ENCODE peak calls at places on chromosomes 11 and 22, in ten cellular contexts. One of them, this sample, is unnamed.

GRCh38 chr11:74923125-74923524 is 25.8 kb downstream of the XRRA1 start:
- DNase-seq in suprapubic skin: no peak
- DNase-seq in HepG2: no peak
- DNase-seq in body of pancreas: no peak
- DNase-seq in stomach: no peak
- DNase-seq in heart left ventricle: no peak
- DNase-seq in A549: no peak
- DNase-seq in ovary: no peak
- DNase-seq in IMR-90: no peak
- DNase-seq in H1: no peak
- DNase-seq in this sample: no peak

GRCh38 chr11:129045150-129045549 is 102.5 kb upstream of the TP53AIP1 start:
- DNase-seq in stomach: no peak
- DNase-seq in HepG2: no peak
- DNase-seq in heart left ventricle: no peak
- DNase-seq in A549: no peak
- DNase-seq in H1: no peak
- DNase-seq in ovary: no peak
- DNase-seq in body of pancreas: no peak
- DNase-seq in IMR-90: no peak
- DNase-seq in suprapubic skin: no peak
- DNase-seq in this sample: no peak

GRCh38 chr11:26851696-26852095 is 129.8 kb upstream of the SLC5A12 start:
- DNase-seq in HepG2: no peak
- DNase-seq in suprapubic skin: no peak
- DNase-seq in body of pancreas: no peak
- DNase-seq in IMR-90: no peak
- DNase-seq in stomach: no peak
- DNase-seq in heart left ventricle: no peak
- DNase-seq in A549: no peak
- DNase-seq in ovary: no peak
- DNase-seq in H1: no peak
- DNase-seq in this sample: no peak

GRCh38 chr11:110376711-110377324 is 52.9 kb upstream of the FDX1 start:
- DNase-seq in ovary: peak; percentile 82
- DNase-seq in IMR-90: peak; percentile 79
- DNase-seq in heart left ventricle: peak; percentile 84
- DNase-seq in stomach: peak; percentile 82
- DNase-seq in HepG2: peak; percentile 91
- DNase-seq in H1: peak; percentile 25
- DNase-seq in suprapubic skin: peak; percentile 81
- DNase-seq in A549: peak; percentile 87
- DNase-seq in body of pancreas: peak; percentile 84
- DNase-seq in this sample: peak; percentile 47

GRCh38 chr11:8873966-8874365 is 37.0 kb upstream of the AKIP1 start:
- DNase-seq in stomach: no peak
- DNase-seq in suprapubic skin: no peak
- DNase-seq in H1: no peak
- DNase-seq in ovary: no peak
- DNase-seq in HepG2: no peak
- DNase-seq in A549: no peak
- DNase-seq in IMR-90: no peak
- DNase-seq in heart left ventricle: no peak
- DNase-seq in body of pancreas: no peak
- DNase-seq in this sample: no peak

GRCh38 chr11:64793271-64794160 is 9.5 kb downstream of the MAP4K2 start:
- DNase-seq in H1: no peak
- DNase-seq in stomach: no peak
- DNase-seq in body of pancreas: no peak
- DNase-seq in A549: no peak
- DNase-seq in ovary: no peak
- DNase-seq in heart left ventricle: no peak
- DNase-seq in suprapubic skin: no peak
- DNase-seq in HepG2: no peak
- DNase-seq in IMR-90: no peak
- DNase-seq in this sample: no peak

GRCh38 chr11:86209806-86210657 is 34.5 kb upstream of the EED start:
- DNase-seq in suprapubic skin: no peak
- DNase-seq in heart left ventricle: no peak
- DNase-seq in stomach: no peak
- DNase-seq in H1: no peak
- DNase-seq in A549: no peak
- DNase-seq in ovary: no peak
- DNase-seq in body of pancreas: no peak
- DNase-seq in IMR-90: no peak
- DNase-seq in HepG2: peak; percentile 94
- DNase-seq in this sample: no peak

GRCh38 chr11:86205415-86206268 is 38.9 kb upstream of the EED start:
- DNase-seq in suprapubic skin: no peak
- DNase-seq in A549: no peak
- DNase-seq in body of pancreas: no peak
- DNase-seq in IMR-90: no peak
- DNase-seq in H1: no peak
- DNase-seq in HepG2: peak; percentile 64
- DNase-seq in stomach: no peak
- DNase-seq in heart left ventricle: no peak
- DNase-seq in ovary: no peak
- DNase-seq in this sample: no peak

GRCh38 chr11:100964400-100964799 is 165.2 kb downstream of the PGR start:
- DNase-seq in IMR-90: peak; percentile 79
- DNase-seq in stomach: no peak
- DNase-seq in body of pancreas: no peak
- DNase-seq in HepG2: no peak
- DNase-seq in H1: no peak
- DNase-seq in suprapubic skin: no peak
- DNase-seq in A549: no peak
- DNase-seq in heart left ventricle: no peak
- DNase-seq in ovary: no peak
- DNase-seq in this sample: no peak

DNA sequence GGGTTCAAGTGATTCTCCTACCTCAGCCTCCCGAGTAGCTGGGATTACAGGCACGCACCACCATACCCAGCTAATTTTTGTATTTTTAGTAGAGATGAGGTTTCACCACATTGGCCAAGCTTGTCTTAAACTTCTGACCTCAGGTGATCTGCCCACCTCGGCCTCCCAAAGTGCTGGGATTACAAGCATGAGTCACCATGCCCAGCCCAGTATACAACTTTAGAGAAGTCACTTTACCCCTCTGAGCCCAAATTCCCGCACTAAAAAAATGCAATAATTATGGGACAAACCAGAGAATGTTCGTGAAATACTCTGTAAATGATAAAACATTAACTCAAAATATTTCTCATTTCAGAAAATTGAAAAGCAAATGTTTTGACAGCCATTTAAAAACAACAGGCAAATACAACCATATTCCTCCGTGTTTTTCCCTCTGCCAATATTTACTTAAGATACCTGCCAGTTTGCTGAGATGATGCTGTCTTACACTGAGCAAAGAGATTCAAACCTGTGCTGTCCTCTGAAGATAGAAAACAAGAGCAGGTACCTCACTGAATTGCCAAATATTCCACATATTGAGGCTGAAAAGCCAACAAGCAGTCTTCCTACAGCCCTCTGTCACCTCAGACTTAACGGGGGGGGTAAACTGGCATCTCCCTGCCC is 9.6 kb downstream of the PLEKHA7 start:
- DNase-seq in ovary: no peak
- DNase-seq in HepG2: no peak
- DNase-seq in heart left ventricle: no peak
- DNase-seq in H1: no peak
- DNase-seq in IMR-90: no peak
- DNase-seq in suprapubic skin: no peak
- DNase-seq in stomach: no peak
- DNase-seq in body of pancreas: no peak
- DNase-seq in A549: no peak
- DNase-seq in this sample: no peak
- H3K9me3 ChIP-seq in ovary: no peaks in the 10 kb centered on the region
- H3K9me3 ChIP-seq in HepG2: no peaks in the 10 kb centered on the region
- H3K9me3 ChIP-seq in heart left ventricle: no peaks in the 10 kb centered on the region
- H3K9me3 ChIP-seq in H1: no peaks in the 10 kb centered on the region
- H3K9me3 ChIP-seq in IMR-90: no peaks in the 10 kb centered on the region
- H3K9me3 ChIP-seq in suprapubic skin: no peaks in the 10 kb centered on the region
- H3K9me3 ChIP-seq in stomach: no peaks in the 10 kb centered on the region
- H3K9me3 ChIP-seq in body of pancreas: no peaks in the 10 kb centered on the region
- H3K9me3 ChIP-seq in A549: no peaks in the 10 kb centered on the region
- H3K9me3 ChIP-seq in this sample: no peaks in the 10 kb centered on the region

GRCh38 chr11:46916669-46917108 is 1.7 kb downstream of the LRP4 start:
- DNase-seq in stomach: peak; percentile 51
- DNase-seq in H1: no peak
- DNase-seq in A549: peak; percentile 66
- DNase-seq in HepG2: peak; percentile 55
- DNase-seq in body of pancreas: peak; percentile 47
- DNase-seq in suprapubic skin: no peak
- DNase-seq in ovary: peak; percentile 74
- DNase-seq in IMR-90: peak; percentile 78
- DNase-seq in heart left ventricle: peak; percentile 75
- DNase-seq in this sample: peak; percentile 63
- H3K4me1 ChIP-seq in stomach: peaks cover 67% of the 10 kb centered on the region
- H3K4me1 ChIP-seq in H1: peaks cover 26% of the 10 kb centered on the region
- H3K4me1 ChIP-seq in A549: peaks cover 21% of the 10 kb centered on the region
- H3K4me1 ChIP-seq in HepG2: peaks cover 35% of the 10 kb centered on the region
- H3K4me1 ChIP-seq in body of pancreas: peaks cover 33% of the 10 kb centered on the region
- H3K4me1 ChIP-seq in suprapubic skin: peaks cover 83% of the 10 kb centered on the region
- H3K4me1 ChIP-seq in ovary: no peaks in the 10 kb centered on the region
- H3K4me1 ChIP-seq in IMR-90: peaks cover 13% of the 10 kb centered on the region
- H3K4me1 ChIP-seq in heart left ventricle: peaks cover 56% of the 10 kb centered on the region
- H3K4me1 ChIP-seq in this sample: peaks cover 18% of the 10 kb centered on the region

GRCh38 chr11:35013514-35014191 is 97.2 kb downstream of the PDHX start:
- DNase-seq in HepG2: no peak
- DNase-seq in H1: no peak
- DNase-seq in stomach: no peak
- DNase-seq in ovary: no peak
- DNase-seq in IMR-90: no peak
- DNase-seq in suprapubic skin: no peak
- DNase-seq in body of pancreas: no peak
- DNase-seq in A549: no peak
- DNase-seq in heart left ventricle: no peak
- DNase-seq in this sample: no peak

GRCh38 chr11:35014352-35014751 is 97.9 kb downstream of the PDHX start:
- DNase-seq in stomach: no peak
- DNase-seq in body of pancreas: no peak
- DNase-seq in suprapubic skin: no peak
- DNase-seq in IMR-90: peak; percentile 95
- DNase-seq in A549: no peak
- DNase-seq in ovary: no peak
- DNase-seq in HepG2: no peak
- DNase-seq in heart left ventricle: no peak
- DNase-seq in H1: no peak
- DNase-seq in this sample: no peak

GRCh38 chr11:35015621-35016387 is 99.4 kb downstream of the PDHX start:
- DNase-seq in ovary: no peak
- DNase-seq in HepG2: no peak
- DNase-seq in IMR-90: no peak
- DNase-seq in heart left ventricle: no peak
- DNase-seq in H1: no peak
- DNase-seq in stomach: no peak
- DNase-seq in suprapubic skin: no peak
- DNase-seq in body of pancreas: no peak
- DNase-seq in A549: no peak
- DNase-seq in this sample: no peak

GRCh38 chr11:35017528-35018342 is 101.3 kb downstream of the PDHX start:
- DNase-seq in H1: no peak
- DNase-seq in heart left ventricle: no peak
- DNase-seq in suprapubic skin: no peak
- DNase-seq in ovary: no peak
- DNase-seq in A549: no peak
- DNase-seq in body of pancreas: no peak
- DNase-seq in IMR-90: peak; percentile 34
- DNase-seq in HepG2: peak; percentile 20
- DNase-seq in stomach: no peak
- DNase-seq in this sample: no peak

DNA sequence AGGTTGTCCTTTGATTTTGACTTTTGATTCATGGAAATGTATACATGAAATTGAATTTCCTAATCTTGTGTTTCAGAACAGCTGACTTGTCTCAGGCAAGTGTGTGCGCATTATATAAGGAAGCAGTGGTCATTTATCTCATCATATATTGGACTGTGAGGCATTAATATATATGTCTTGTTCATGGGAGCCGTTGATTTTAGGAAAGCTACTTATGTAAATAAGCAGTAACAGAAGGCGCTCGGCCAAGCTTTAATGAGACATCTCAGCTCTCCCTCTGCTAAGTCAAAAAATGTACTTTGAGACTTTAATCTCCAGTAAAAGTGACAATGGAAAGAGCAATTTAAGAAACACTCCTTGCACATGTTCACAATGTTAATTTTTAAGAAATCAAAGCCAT is 100.5 kb downstream of the PDHX start:
- DNase-seq in IMR-90: peak; percentile 28
- DNase-seq in A549: no peak
- DNase-seq in HepG2: no peak
- DNase-seq in ovary: no peak
- DNase-seq in body of pancreas: no peak
- DNase-seq in heart left ventricle: no peak
- DNase-seq in stomach: no peak
- DNase-seq in H1: no peak
- DNase-seq in suprapubic skin: no peak
- DNase-seq in this sample: no peak
- TF ChIP-seq POLR2A in IMR-90: no peak
- TF ChIP-seq POLR2A in A549: no peak
- TF ChIP-seq POLR2A in HepG2: no peak
- TF ChIP-seq POLR2A in ovary: no peak
- TF ChIP-seq POLR2A in body of pancreas: no peak
- TF ChIP-seq POLR2A in heart left ventricle: no peak
- TF ChIP-seq POLR2A in stomach: no peak
- TF ChIP-seq POLR2A in H1: no peak
- TF ChIP-seq POLR2A in suprapubic skin: no peak
- TF ChIP-seq POLR2A in this sample: no peak

GRCh38 chr22:47552024-47552423 is 789.6 kb downstream of the TBC1D22A start:
- DNase-seq in stomach: no peak
- DNase-seq in suprapubic skin: no peak
- DNase-seq in heart left ventricle: no peak
- DNase-seq in IMR-90: no peak
- DNase-seq in HepG2: no peak
- DNase-seq in H1: no peak
- DNase-seq in A549: no peak
- DNase-seq in ovary: no peak
- DNase-seq in body of pancreas: no peak
- DNase-seq in this sample: no peak

GRCh38 chr22:47558828-47559700 is 796.6 kb downstream of the TBC1D22A start:
- DNase-seq in suprapubic skin: no peak
- DNase-seq in stomach: no peak
- DNase-seq in HepG2: no peak
- DNase-seq in H1: no peak
- DNase-seq in ovary: no peak
- DNase-seq in body of pancreas: no peak
- DNase-seq in A549: no peak
- DNase-seq in heart left ventricle: no peak
- DNase-seq in IMR-90: no peak
- DNase-seq in this sample: no peak

GRCh38 chr22:47553436-47553835 is 791.0 kb downstream of the TBC1D22A start:
- DNase-seq in HepG2: no peak
- DNase-seq in ovary: no peak
- DNase-seq in stomach: no peak
- DNase-seq in H1: no peak
- DNase-seq in heart left ventricle: no peak
- DNase-seq in suprapubic skin: no peak
- DNase-seq in IMR-90: no peak
- DNase-seq in body of pancreas: no peak
- DNase-seq in A549: no peak
- DNase-seq in this sample: no peak

GRCh38 chr22:47552541-47553205 is 790.2 kb downstream of the TBC1D22A start:
- DNase-seq in H1: no peak
- DNase-seq in A549: no peak
- DNase-seq in IMR-90: no peak
- DNase-seq in suprapubic skin: no peak
- DNase-seq in HepG2: no peak
- DNase-seq in ovary: no peak
- DNase-seq in body of pancreas: no peak
- DNase-seq in heart left ventricle: no peak
- DNase-seq in stomach: no peak
- DNase-seq in this sample: no peak

GRCh38 chr22:47556473-47556872 is 794.0 kb downstream of the TBC1D22A start:
- DNase-seq in stomach: no peak
- DNase-seq in suprapubic skin: no peak
- DNase-seq in ovary: no peak
- DNase-seq in body of pancreas: no peak
- DNase-seq in heart left ventricle: no peak
- DNase-seq in IMR-90: no peak
- DNase-seq in HepG2: no peak
- DNase-seq in H1: no peak
- DNase-seq in A549: no peak
- DNase-seq in this sample: no peak
- H3K9me3 ChIP-seq in stomach: no peaks in the 10 kb centered on the region
- H3K9me3 ChIP-seq in suprapubic skin: no peaks in the 10 kb centered on the region
- H3K9me3 ChIP-seq in ovary: no peaks in the 10 kb centered on the region
- H3K9me3 ChIP-seq in body of pancreas: no peaks in the 10 kb centered on the region
- H3K9me3 ChIP-seq in heart left ventricle: no peaks in the 10 kb centered on the region
- H3K9me3 ChIP-seq in IMR-90: peaks cover 28% of the 10 kb centered on the region
- H3K9me3 ChIP-seq in HepG2: no peaks in the 10 kb centered on the region
- H3K9me3 ChIP-seq in H1: peaks cover 69% of the 10 kb centered on the region
- H3K9me3 ChIP-seq in A549: no peaks in the 10 kb centered on the region
- H3K9me3 ChIP-seq in this sample: no peaks in the 10 kb centered on the region